ENCODE peak calls at places on chromosomes 16 and 17, in five cellular contexts. Z is GM06990; O is activated naive CD4-positive, alpha-beta T cell treated with Interleukin-2 at 50 U/mL for 16 hours; V is Caco-2; N is nucleus accumbens. E is an unnamed sample.

GRCh38 chr17:83133302-83134121 is 54.1 kb downstream of the METRNL start:
- DNase-seq in Z (no peak), V (no peak), N (no peak), O (no peak), E (no peak)

GRCh38 chr17:58308173-58308984 is 20.2 kb downstream of the TSPOAP1 start:
- DNase-seq in N (no peak), Z (no peak), O (no peak), V (peak), E (no peak)

GRCh38 chr17:36092228-36092627 is 2.3 kb upstream of the CCL3 start:
- DNase-seq in N (no peak), V (no peak), O (peak), Z (peak), E (no peak)

GRCh38 chr16:17556276-17557052 is 85.7 kb upstream of the XYLT1 start:
- DNase-seq in V (peak), O (no peak), Z (no peak), N (no peak), E (peak)

GRCh38 chr17:42279776-42280630 is 3.8 kb upstream of the STAT5B start:
- DNase-seq in N (no peak), Z (no peak), V (no peak), O (no peak), E (no peak)

GRCh38 chr17:61399131-61400057 is at the start of gene TBX2:
- DNase-seq in N (no peak), V (peak), Z (no peak), O (no peak), E (peak)

GRCh38 chr17:69466905-69467630 is 52.6 kb downstream of the MAP2K6 start:
- DNase-seq in V (no peak), N (no peak), Z (no peak), O (no peak), E (no peak)

GRCh38 chr16:68514511-68514910 is 24.6 kb upstream of the ZFP90 start:
- DNase-seq in N (no peak), V (no peak), O (no peak), Z (no peak), E (no peak)

GRCh38 chr17:75808905-75809621 is 24.5 kb downstream of the UNK start:
- DNase-seq in Z (no peak), O (no peak), V (no peak), N (no peak), E (no peak)